ENCODE peak calls at places on chromosomes 1 and 21, in four cellular contexts. A, P, Z and V are unnamed samples.

GRCh38 chr1:20684651-20685050 is 23.5 kb upstream of the DDOST start:
- DNase-seq in Z (no peak), P (no peak), A (no peak), V (no peak)

GRCh38 chr1:186442651-186443114 is 18.2 kb downstream of the PDC start:
- DNase-seq in P (peak), Z (peak), A (no peak), V (no peak)

GRCh38 chr21:36465481-36465880 is 14.4 kb downstream of the CLDN14 start:
- DNase-seq in A (no peak), Z (no peak), P (no peak), V (no peak)

GRCh38 chr1:164308101-164308500 is 250.9 kb upstream of the PBX1 start:
- DNase-seq in Z (no peak), A (no peak), P (no peak), V (no peak)

GRCh38 chr1:110778821-110779220 is 94.1 kb upstream of the CD53 start:
- DNase-seq in A (no peak), P (no peak), Z (no peak), V (no peak)

GRCh38 chr1:8987881-8988617 is 38.2 kb downstream of the SLC2A7 start:
- DNase-seq in Z (peak), A (peak), P (peak), V (peak)

GRCh38 chr1:92291372-92291999 is 7.3 kb downstream of the GLMN start:
- DNase-seq in P (peak), A (peak), Z (peak), V (no peak)

GRCh38 chr1:29259802-29260441 is 23.6 kb downstream of the PTPRU start:
- DNase-seq in A (no peak), P (no peak), Z (no peak), V (peak)

GRCh38 chr1:168879906-168880734 is 151.1 kb upstream of the DPT start:
- DNase-seq in Z (no peak), A (no peak), P (no peak), V (peak)

GRCh38 chr21:45405271-45405818 is 380 bp downstream of the COL18A1 start:
- DNase-seq in P (peak), A (no peak), Z (no peak), V (no peak)

GRCh38 chr1:207711285-207711684 is 40.6 kb upstream of the CD46 start:
- DNase-seq in P (peak), Z (peak), A (no peak), V (no peak)

GRCh38 chr1:6967431-6968079 is 182.3 kb downstream of the CAMTA1 start:
- DNase-seq in Z (no peak), A (no peak), P (no peak), V (no peak)

GRCh38 chr1:81689531-81689941 is 111.2 kb upstream of the ADGRL2 start:
- DNase-seq in A (no peak), P (no peak), Z (no peak), V (no peak)

GRCh38 chr21:40672602-40673001 is 174.4 kb downstream of the DSCAM start:
- DNase-seq in Z (no peak), A (no peak), P (no peak), V (no peak)